ENCODE peak calls at places on chromosome 12, in eight cellular contexts. D is amniotic stem cell; U is M059J; J is progenitor cell of endocrine pancreas; L is amygdala; V is EL; T is K562; H is stimulated activated CD8-positive, alpha-beta memory T cell treated with anti-CD3 and anti-CD28 coated beads, Interleukin-4, amount 100 ng/mL, for 1 hour. F is an unnamed sample.
A peak's percentile ranks its signal among the peaks of the same experiment; 100 is the strongest.

GRCh38 chr12:54420766-54421144 is 1.7 kb upstream of the ITGA5 start:
- DNase-seq in J (no peak), U (no peak), D (no peak), L (no peak), T (no peak), V (no peak), H (no peak), F (no peak)

GRCh38 chr12:68189766-68190700 is 30.5 kb upstream of the IFNG start:
- DNase-seq in L (no peak), U (peak; percentile 90), T (no peak), H (no peak), J (no peak), D (no peak), V (peak; percentile 38), F (no peak)

GRCh38 chr12:104387190-104387589 is 69.6 kb upstream of the CHST11 start:
- DNase-seq in L (no peak), V (no peak), T (peak; percentile 46), H (no peak), U (no peak), J (no peak), D (no peak), F (no peak)

GRCh38 chr12:44696542-44696941 is 179.6 kb downstream of the NELL2 start:
- DNase-seq in U (peak; percentile 18), H (no peak), L (no peak), T (no peak), V (peak; percentile 16), D (no peak), J (no peak), F (peak; percentile 7)

GRCh38 chr12:78194448-78194847 is 363.8 kb downstream of the NAV3 start:
- DNase-seq in H (no peak), T (no peak), U (peak; percentile 86), J (no peak), L (no peak), D (no peak), V (peak; percentile 91), F (no peak)

GRCh38 chr12:1816730-1817094 is 3.7 kb upstream of the LRTM2 start:
- DNase-seq in D (no peak), V (no peak), H (no peak), U (no peak), L (no peak), T (no peak), J (no peak), F (no peak)

GRCh38 chr12:108653082-108653516 is 19.4 kb upstream of the SELPLG start:
- DNase-seq in H (no peak), D (no peak), J (no peak), T (no peak), U (no peak), V (no peak), L (no peak), F (no peak)

GRCh38 chr12:75862692-75863471 is 168.7 kb downstream of the PHLDA1 start:
- DNase-seq in V (peak; percentile 82), T (no peak), J (no peak), D (peak; percentile 23), H (no peak), L (no peak), U (peak; percentile 84), F (peak; percentile 46)

GRCh38 chr12:79782197-79782890 is 91.6 kb upstream of the PAWR start:
- DNase-seq in V (peak; percentile 57), J (no peak), H (no peak), U (peak; percentile 18), L (no peak), D (peak; percentile 57), T (no peak), F (peak; percentile 55)

GRCh38 chr12:46908936-46909635 is 83.3 kb upstream of the SLC38A4 start:
- DNase-seq in L (no peak), V (no peak), D (no peak), T (no peak), U (peak; percentile 65), H (no peak), J (no peak), F (no peak)

GRCh38 chr12:15404485-15404884 is 82.2 kb downstream of the PTPRO start:
- DNase-seq in L (no peak), U (peak; percentile 35), J (no peak), D (no peak), V (peak; percentile 41), H (no peak), T (no peak), F (no peak)

GRCh38 chr12:53561590-53561953 is 54.3 kb upstream of the NPFF start:
- DNase-seq in J (no peak), H (no peak), T (no peak), U (peak; percentile 92), V (peak; percentile 86), L (no peak), D (peak; percentile 80), F (peak; percentile 81)

GRCh38 chr12:132413931-132414588 is 75.9 kb upstream of the FBRSL1 start:
- DNase-seq in L (no peak), D (no peak), U (no peak), H (no peak), V (no peak), J (peak; percentile 57), T (peak; percentile 50), F (no peak)

GRCh38 chr12:10366875-10367274 is 23.0 kb downstream of the KLRK1 start:
- DNase-seq in T (no peak), H (no peak), J (no peak), L (no peak), D (no peak), U (peak; percentile 41), V (peak; percentile 50), F (peak; percentile 38)

GRCh38 chr12:24778486-24779304 is 170.2 kb downstream of the BCAT1 start:
- DNase-seq in L (no peak), D (peak; percentile 3), T (peak; percentile 49), J (no peak), V (peak; percentile 57), H (no peak), U (peak; percentile 50), F (no peak)

GRCh38 chr12:123354600-123354999 is 10.0 kb downstream of the SBNO1 start:
- DNase-seq in D (no peak), H (no peak), T (no peak), J (no peak), U (peak; percentile 34), V (no peak), L (no peak), F (no peak)

GRCh38 chr12:2960432-2960956 is 1.3 kb downstream of the TEAD4 start:
- DNase-seq in V (peak; percentile 70), J (no peak), U (peak; percentile 82), T (peak; percentile 16), D (peak; percentile 24), L (no peak), H (no peak), F (peak; percentile 29)

GRCh38 chr12:95481072-95481471 is 7.1 kb downstream of the METAP2 start:
- DNase-seq in U (no peak), H (no peak), L (no peak), D (no peak), V (no peak), T (no peak), J (no peak), F (no peak)